ENCODE peak calls at places on chromosome 10, in five cellular contexts. B is hippocampal formation, R is NCI-H1105 treated with DMSO at 0.1 percent for 48 hours, A is dorsolateral prefrontal cortex, I is left ventricle myocardium inferior. Q is an unnamed sample.

GRCh38 chr10:43308986-43309385 is 42.1 kb upstream of the RASGEF1A start:
- DNase-seq in B (peak), R (no peak), A (no peak), I (no peak), Q (no peak)

GRCh38 chr10:114458955-114459354 is 54.7 kb upstream of the AFAP1L2 start:
- DNase-seq in B (no peak), R (no peak), A (no peak), I (peak), Q (peak)

GRCh38 chr10:96344178-96344577 is 14.6 kb downstream of the OPALIN start:
- DNase-seq in B (no peak), R (no peak), A (no peak), I (no peak), Q (no peak)

GRCh38 chr10:129511758-129512157 is 44.7 kb downstream of the MGMT start:
- DNase-seq in B (no peak), R (peak), A (no peak), I (no peak), Q (peak)

GRCh38 chr10:5531558-5532230 is 6.9 kb downstream of the CALML3 start:
- DNase-seq in B (no peak), R (no peak), A (no peak), I (no peak), Q (no peak)

GRCh38 chr10:99232357-99232999 is 3.2 kb downstream of the HPSE2 start:
- DNase-seq in B (no peak), R (peak), A (no peak), I (no peak), Q (no peak)

GRCh38 chr10:132447446-132448247 is 50.6 kb downstream of the PWWP2B start:
- DNase-seq in B (no peak), R (no peak), A (no peak), I (no peak), Q (no peak)

GRCh38 chr10:108003061-108003460 is 838.6 kb upstream of the SORCS1 start:
- DNase-seq in B (no peak), R (no peak), A (no peak), I (no peak), Q (no peak)

GRCh38 chr10:60739581-60739980 is 38.7 kb upstream of the CDK1 start:
- DNase-seq in B (no peak), R (no peak), A (no peak), I (no peak), Q (no peak)

GRCh38 chr10:4865945-4866661 is 40.1 kb downstream of the AKR1E2 start:
- DNase-seq in B (no peak), R (no peak), A (no peak), I (no peak), Q (no peak)

GRCh38 chr10:103652599-103653281 is 159.2 kb downstream of the NEURL1 start:
- DNase-seq in B (no peak), R (no peak), A (peak), I (no peak), Q (no peak)

GRCh38 chr10:35413985-35414861 is 77.9 kb downstream of the CCNY start:
- DNase-seq in B (no peak), R (no peak), A (no peak), I (no peak), Q (peak)

GRCh38 chr10:3554121-3554522 is 230.9 kb downstream of the KLF6 start:
- DNase-seq in B (no peak), R (no peak), A (no peak), I (no peak), Q (no peak)

GRCh38 chr10:125151824-125152634 is 8.3 kb downstream of the CTBP2 start:
- DNase-seq in B (no peak), R (peak), A (no peak), I (peak), Q (no peak)

GRCh38 chr10:131736321-131736980 is 164.4 kb upstream of the PPP2R2D start:
- DNase-seq in B (no peak), R (no peak), A (no peak), I (no peak), Q (peak)

GRCh38 chr10:123309740-123310139 is 155.5 kb downstream of the BUB3 start:
- DNase-seq in B (no peak), R (no peak), A (no peak), I (no peak), Q (no peak)

GRCh38 chr10:80599424-80599847 is 61.7 kb downstream of the SH2D4B start:
- DNase-seq in B (no peak), R (no peak), A (no peak), I (peak), Q (peak)

GRCh38 chr10:49417311-49418052 is 21.6 kb upstream of the DRGX start:
- DNase-seq in B (no peak), R (no peak), A (no peak), I (no peak), Q (no peak)

GRCh38 chr10:73965890-73966768 is 31.8 kb upstream of the VCL start:
- DNase-seq in B (no peak), R (no peak), A (peak), I (peak), Q (no peak)